ENCODE peak calls at places on chromosomes 4 and X, in seven cellular contexts. One of them, this sample, is unnamed.

GRCh38 chr4:159966741-159967140 is 863.9 kb downstream of the RAPGEF2 start:
- DNase-seq in C1 segment of cervical spinal cord: no peak
- DNase-seq in activated T-helper 1 cell treated with Interleukin-2 at 50 U/mL for 16 hours: no peak
- DNase-seq in HFF-Myc: no peak
- DNase-seq in effector memory CD4-positive, alpha-beta T cell: no peak
- DNase-seq in HTR-8/SVneo: no peak
- DNase-seq in NCI-H146: no peak
- DNase-seq in this sample: no peak

GRCh38 chr4:155071962-155072361 is 136.5 kb upstream of the NPY2R start:
- DNase-seq in C1 segment of cervical spinal cord: no peak
- DNase-seq in activated T-helper 1 cell treated with Interleukin-2 at 50 U/mL for 16 hours: no peak
- DNase-seq in HFF-Myc: no peak
- DNase-seq in effector memory CD4-positive, alpha-beta T cell: no peak
- DNase-seq in HTR-8/SVneo: no peak
- DNase-seq in NCI-H146: no peak
- DNase-seq in this sample: no peak

GRCh38 chr4:129379429-129379828 is 283.5 kb downstream of the C4orf33 start:
- DNase-seq in C1 segment of cervical spinal cord: no peak
- DNase-seq in activated T-helper 1 cell treated with Interleukin-2 at 50 U/mL for 16 hours: no peak
- DNase-seq in HFF-Myc: no peak
- DNase-seq in effector memory CD4-positive, alpha-beta T cell: no peak
- DNase-seq in HTR-8/SVneo: no peak
- DNase-seq in NCI-H146: no peak
- DNase-seq in this sample: no peak

GRCh38 chrX:40423299-40423698 is 157.5 kb upstream of the ATP6AP2 start:
- DNase-seq in C1 segment of cervical spinal cord: no peak
- DNase-seq in activated T-helper 1 cell treated with Interleukin-2 at 50 U/mL for 16 hours: no peak
- DNase-seq in HFF-Myc: no peak
- DNase-seq in effector memory CD4-positive, alpha-beta T cell: no peak
- DNase-seq in HTR-8/SVneo: no peak
- DNase-seq in NCI-H146: no peak
- DNase-seq in this sample: no peak

GRCh38 chr4:89416968-89417367 is 109.4 kb upstream of the GPRIN3 start:
- DNase-seq in C1 segment of cervical spinal cord: no peak
- DNase-seq in activated T-helper 1 cell treated with Interleukin-2 at 50 U/mL for 16 hours: no peak
- DNase-seq in HFF-Myc: no peak
- DNase-seq in effector memory CD4-positive, alpha-beta T cell: no peak
- DNase-seq in HTR-8/SVneo: no peak
- DNase-seq in NCI-H146: no peak
- DNase-seq in this sample: no peak

GRCh38 chrX:109936114-109936513 is 66.8 kb upstream of the TMEM164 start:
- DNase-seq in C1 segment of cervical spinal cord: no peak
- DNase-seq in activated T-helper 1 cell treated with Interleukin-2 at 50 U/mL for 16 hours: no peak
- DNase-seq in HFF-Myc: no peak
- DNase-seq in effector memory CD4-positive, alpha-beta T cell: no peak
- DNase-seq in HTR-8/SVneo: no peak
- DNase-seq in NCI-H146: no peak
- DNase-seq in this sample: no peak

GRCh38 chr4:107808572-107808971 is 16.2 kb upstream of the SGMS2 start:
- DNase-seq in C1 segment of cervical spinal cord: no peak
- DNase-seq in activated T-helper 1 cell treated with Interleukin-2 at 50 U/mL for 16 hours: no peak
- DNase-seq in HFF-Myc: no peak
- DNase-seq in effector memory CD4-positive, alpha-beta T cell: no peak
- DNase-seq in HTR-8/SVneo: no peak
- DNase-seq in NCI-H146: no peak
- DNase-seq in this sample: no peak

GRCh38 chrX:39985551-39985950 is 112.2 kb downstream of the BCOR start:
- DNase-seq in C1 segment of cervical spinal cord: no peak
- DNase-seq in activated T-helper 1 cell treated with Interleukin-2 at 50 U/mL for 16 hours: no peak
- DNase-seq in HFF-Myc: no peak
- DNase-seq in effector memory CD4-positive, alpha-beta T cell: no peak
- DNase-seq in HTR-8/SVneo: no peak
- DNase-seq in NCI-H146: no peak
- DNase-seq in this sample: no peak

GRCh38 chr4:77052352-77052751 is 23.4 kb downstream of the CCNI start:
- DNase-seq in C1 segment of cervical spinal cord: no peak
- DNase-seq in activated T-helper 1 cell treated with Interleukin-2 at 50 U/mL for 16 hours: peak
- DNase-seq in HFF-Myc: no peak
- DNase-seq in effector memory CD4-positive, alpha-beta T cell: peak
- DNase-seq in HTR-8/SVneo: no peak
- DNase-seq in NCI-H146: peak
- DNase-seq in this sample: peak

GRCh38 chr4:67928547-67928946 is 34.7 kb downstream of the TMPRSS11A start:
- DNase-seq in C1 segment of cervical spinal cord: no peak
- DNase-seq in activated T-helper 1 cell treated with Interleukin-2 at 50 U/mL for 16 hours: no peak
- DNase-seq in HFF-Myc: no peak
- DNase-seq in effector memory CD4-positive, alpha-beta T cell: no peak
- DNase-seq in HTR-8/SVneo: no peak
- DNase-seq in NCI-H146: peak
- DNase-seq in this sample: no peak

GRCh38 chr4:31234494-31234893 is 514.3 kb downstream of the PCDH7 start:
- DNase-seq in C1 segment of cervical spinal cord: no peak
- DNase-seq in activated T-helper 1 cell treated with Interleukin-2 at 50 U/mL for 16 hours: no peak
- DNase-seq in HFF-Myc: no peak
- DNase-seq in effector memory CD4-positive, alpha-beta T cell: no peak
- DNase-seq in HTR-8/SVneo: no peak
- DNase-seq in NCI-H146: no peak
- DNase-seq in this sample: no peak

GRCh38 chr4:95544433-95545103 is 4.2 kb downstream of the UNC5C start:
- DNase-seq in C1 segment of cervical spinal cord: no peak
- DNase-seq in activated T-helper 1 cell treated with Interleukin-2 at 50 U/mL for 16 hours: no peak
- DNase-seq in HFF-Myc: no peak
- DNase-seq in effector memory CD4-positive, alpha-beta T cell: no peak
- DNase-seq in HTR-8/SVneo: no peak
- DNase-seq in NCI-H146: no peak
- DNase-seq in this sample: peak

GRCh38 chr4:100569196-100569595 is 51.4 kb upstream of the EMCN start:
- DNase-seq in C1 segment of cervical spinal cord: no peak
- DNase-seq in activated T-helper 1 cell treated with Interleukin-2 at 50 U/mL for 16 hours: no peak
- DNase-seq in HFF-Myc: no peak
- DNase-seq in effector memory CD4-positive, alpha-beta T cell: no peak
- DNase-seq in HTR-8/SVneo: no peak
- DNase-seq in NCI-H146: no peak
- DNase-seq in this sample: no peak

GRCh38 chr4:37279121-37279520 is 34.6 kb downstream of the NWD2 start:
- DNase-seq in C1 segment of cervical spinal cord: no peak
- DNase-seq in activated T-helper 1 cell treated with Interleukin-2 at 50 U/mL for 16 hours: no peak
- DNase-seq in HFF-Myc: no peak
- DNase-seq in effector memory CD4-positive, alpha-beta T cell: no peak
- DNase-seq in HTR-8/SVneo: no peak
- DNase-seq in NCI-H146: no peak
- DNase-seq in this sample: no peak

GRCh38 chr4:188955066-188955465 is 815.8 kb downstream of the TRIML1 start:
- DNase-seq in C1 segment of cervical spinal cord: no peak
- DNase-seq in activated T-helper 1 cell treated with Interleukin-2 at 50 U/mL for 16 hours: no peak
- DNase-seq in HFF-Myc: no peak
- DNase-seq in effector memory CD4-positive, alpha-beta T cell: no peak
- DNase-seq in HTR-8/SVneo: no peak
- DNase-seq in NCI-H146: no peak
- DNase-seq in this sample: no peak

GRCh38 chrX:25941087-25941486 is 197.1 kb upstream of the MAGEB18 start:
- DNase-seq in C1 segment of cervical spinal cord: no peak
- DNase-seq in activated T-helper 1 cell treated with Interleukin-2 at 50 U/mL for 16 hours: no peak
- DNase-seq in HFF-Myc: no peak
- DNase-seq in effector memory CD4-positive, alpha-beta T cell: no peak
- DNase-seq in HTR-8/SVneo: no peak
- DNase-seq in NCI-H146: no peak
- DNase-seq in this sample: no peak

GRCh38 chrX:154734101-154734781 is 16.6 kb downstream of the GAB3 start:
- DNase-seq in C1 segment of cervical spinal cord: no peak
- DNase-seq in activated T-helper 1 cell treated with Interleukin-2 at 50 U/mL for 16 hours: no peak
- DNase-seq in HFF-Myc: no peak
- DNase-seq in effector memory CD4-positive, alpha-beta T cell: peak
- DNase-seq in HTR-8/SVneo: no peak
- DNase-seq in NCI-H146: no peak
- DNase-seq in this sample: no peak

GRCh38 chrX:15946783-15947550 is 92.4 kb upstream of the AP1S2 start:
- DNase-seq in C1 segment of cervical spinal cord: no peak
- DNase-seq in activated T-helper 1 cell treated with Interleukin-2 at 50 U/mL for 16 hours: no peak
- DNase-seq in HFF-Myc: peak
- DNase-seq in effector memory CD4-positive, alpha-beta T cell: no peak
- DNase-seq in HTR-8/SVneo: peak
- DNase-seq in NCI-H146: no peak
- DNase-seq in this sample: peak

GRCh38 chrX:43870758-43871419 is 11.4 kb downstream of the MAOB start:
- DNase-seq in C1 segment of cervical spinal cord: no peak
- DNase-seq in activated T-helper 1 cell treated with Interleukin-2 at 50 U/mL for 16 hours: no peak
- DNase-seq in HFF-Myc: no peak
- DNase-seq in effector memory CD4-positive, alpha-beta T cell: no peak
- DNase-seq in HTR-8/SVneo: no peak
- DNase-seq in NCI-H146: no peak
- DNase-seq in this sample: peak

GRCh38 chr4:14368391-14368790 is 633.9 kb upstream of the CPEB2 start:
- DNase-seq in C1 segment of cervical spinal cord: no peak
- DNase-seq in activated T-helper 1 cell treated with Interleukin-2 at 50 U/mL for 16 hours: no peak
- DNase-seq in HFF-Myc: no peak
- DNase-seq in effector memory CD4-positive, alpha-beta T cell: no peak
- DNase-seq in HTR-8/SVneo: no peak
- DNase-seq in NCI-H146: no peak
- DNase-seq in this sample: no peak

GRCh38 chrX:13646154-13646549 is 6.8 kb upstream of the TCEANC start:
- DNase-seq in C1 segment of cervical spinal cord: peak
- DNase-seq in activated T-helper 1 cell treated with Interleukin-2 at 50 U/mL for 16 hours: no peak
- DNase-seq in HFF-Myc: peak
- DNase-seq in effector memory CD4-positive, alpha-beta T cell: no peak
- DNase-seq in HTR-8/SVneo: peak
- DNase-seq in NCI-H146: peak
- DNase-seq in this sample: peak

GRCh38 chr4:65589331-65589730 is 81.0 kb downstream of the EPHA5 start:
- DNase-seq in C1 segment of cervical spinal cord: no peak
- DNase-seq in activated T-helper 1 cell treated with Interleukin-2 at 50 U/mL for 16 hours: no peak
- DNase-seq in HFF-Myc: no peak
- DNase-seq in effector memory CD4-positive, alpha-beta T cell: no peak
- DNase-seq in HTR-8/SVneo: no peak
- DNase-seq in NCI-H146: no peak
- DNase-seq in this sample: no peak

GRCh38 chr4:8204576-8205227 is 5.6 kb downstream of the SH3TC1 start:
- DNase-seq in C1 segment of cervical spinal cord: no peak
- DNase-seq in activated T-helper 1 cell treated with Interleukin-2 at 50 U/mL for 16 hours: no peak
- DNase-seq in HFF-Myc: no peak
- DNase-seq in effector memory CD4-positive, alpha-beta T cell: no peak
- DNase-seq in HTR-8/SVneo: no peak
- DNase-seq in NCI-H146: no peak
- DNase-seq in this sample: no peak

GRCh38 chrX:20217279-20217678 is 49.4 kb downstream of the RPS6KA3 start:
- DNase-seq in C1 segment of cervical spinal cord: no peak
- DNase-seq in activated T-helper 1 cell treated with Interleukin-2 at 50 U/mL for 16 hours: no peak
- DNase-seq in HFF-Myc: peak
- DNase-seq in effector memory CD4-positive, alpha-beta T cell: no peak
- DNase-seq in HTR-8/SVneo: peak
- DNase-seq in NCI-H146: peak
- DNase-seq in this sample: no peak

GRCh38 chrX:101265869-101266428 is 25.2 kb downstream of the TAF7L start:
- DNase-seq in C1 segment of cervical spinal cord: no peak
- DNase-seq in activated T-helper 1 cell treated with Interleukin-2 at 50 U/mL for 16 hours: no peak
- DNase-seq in HFF-Myc: peak
- DNase-seq in effector memory CD4-positive, alpha-beta T cell: no peak
- DNase-seq in HTR-8/SVneo: no peak
- DNase-seq in NCI-H146: no peak
- DNase-seq in this sample: no peak

This sample was measured in left kidney.